ENCODE peak calls at places on chromosomes 7 and 10, in nine cellular contexts. Y, L, A, Q, U, Z, I, T and E are unnamed samples.

GRCh38 chr7:117946201-117946633 is 73.0 kb upstream of the CTTNBP2 start:
- DNase-seq in Y (no peak), L (no peak), A (no peak), Q (no peak), U (no peak), Z (no peak), I (no peak), T (no peak), E (no peak)

GRCh38 chr7:117220836-117221235 is 102.0 kb downstream of the WNT2 start:
- DNase-seq in Y (no peak), L (no peak), A (no peak), Q (no peak), U (no peak), Z (no peak), I (no peak), T (no peak), E (no peak)

GRCh38 chr10:17616403-17617030 is 657 bp downstream of the HACD1 start:
- DNase-seq in Y (peak; percentile 72), L (peak; percentile 45), A (peak; percentile 3), Q (peak; percentile 66), U (peak; percentile 63), Z (peak; percentile 89), I (peak; percentile 59), T (peak; percentile 56), E (peak; percentile 64)

GRCh38 chr10:71334228-71334791 is 15.3 kb downstream of the SLC29A3 start:
- DNase-seq in Y (no peak), L (no peak), A (no peak), Q (no peak), U (no peak), Z (no peak), I (no peak), T (no peak), E (no peak)

GRCh38 chr7:99919814-99920618 is 686 bp upstream of the TRIM4 start:
- DNase-seq in Y (no peak), L (no peak), A (no peak), Q (peak; percentile 28), U (no peak), Z (peak; percentile 29), I (no peak), T (no peak), E (no peak)

GRCh38 chr7:94620703-94621118 is 35.2 kb downstream of the SGCE start:
- DNase-seq in Y (peak; percentile 46), L (peak; percentile 72), A (no peak), Q (peak; percentile 100), U (peak; percentile 23), Z (peak; percentile 96), I (peak; percentile 78), T (peak; percentile 73), E (peak; percentile 45)

GRCh38 chr7:2452643-2453270 is 23.4 kb downstream of the GRIFIN start:
- DNase-seq in Y (no peak), L (no peak), A (no peak), Q (no peak), U (no peak), Z (no peak), I (no peak), T (no peak), E (no peak)

GRCh38 chr7:76048668-76048988 is 722 bp downstream of the MDH2 start:
- DNase-seq in Y (no peak), L (peak; percentile 20), A (no peak), Q (no peak), U (no peak), Z (no peak), I (peak; percentile 58), T (no peak), E (peak; percentile 47)

GRCh38 chr7:84042110-84042539 is 152.5 kb downstream of the SEMA3A start:
- DNase-seq in Y (no peak), L (no peak), A (no peak), Q (peak; percentile 85), U (no peak), Z (peak; percentile 85), I (no peak), T (no peak), E (no peak)

GRCh38 chr7:70569335-70569819 is 562.6 kb upstream of the GALNT17 start:
- DNase-seq in Y (no peak), L (no peak), A (no peak), Q (no peak), U (no peak), Z (no peak), I (no peak), T (no peak), E (no peak)

GRCh38 chr10:78459639-78460037 is 426.0 kb downstream of the RPS24 start:
- DNase-seq in Y (no peak), L (no peak), A (no peak), Q (no peak), U (no peak), Z (no peak), I (no peak), T (no peak), E (no peak)

GRCh38 chr10:17643339-17643754 is 604 bp upstream of the STAM start:
- DNase-seq in Y (peak; percentile 55), L (no peak), A (no peak), Q (peak; percentile 93), U (no peak), Z (peak; percentile 97), I (peak; percentile 74), T (peak; percentile 71), E (no peak)

GRCh38 chr7:4361774-4362173 is 320.3 kb upstream of the FOXK1 start:
- DNase-seq in Y (no peak), L (no peak), A (no peak), Q (no peak), U (no peak), Z (no peak), I (peak; percentile 24), T (no peak), E (no peak)

GRCh38 chr10:94194256-94194655 is 168.5 kb downstream of the NOC3L start:
- DNase-seq in Y (no peak), L (no peak), A (no peak), Q (peak; percentile 89), U (no peak), Z (peak; percentile 80), I (no peak), T (no peak), E (no peak)

GRCh38 chr10:44913312-44914079 is 2.4 kb downstream of the TMEM72 start:
- DNase-seq in Y (no peak), L (no peak), A (no peak), Q (no peak), U (no peak), Z (no peak), I (no peak), T (no peak), E (no peak)

GRCh38 chr10:598415-599170 is 90.9 kb downstream of the DIP2C start:
- DNase-seq in Y (no peak), L (no peak), A (no peak), Q (peak; percentile 80), U (no peak), Z (peak; percentile 93), I (no peak), T (no peak), E (no peak)

GRCh38 chr7:74256446-74257408 is 2.5 kb upstream of the RFC2 start:
- DNase-seq in Y (no peak), L (no peak), A (no peak), Q (peak; percentile 97), U (no peak), Z (peak; percentile 86), I (no peak), T (no peak), E (no peak)

GRCh38 chr10:99758241-99758891 is 24.1 kb upstream of the ABCC2 start:
- DNase-seq in Y (no peak), L (no peak), A (no peak), Q (peak; percentile 63), U (no peak), Z (peak; percentile 57), I (no peak), T (no peak), E (no peak)

GRCh38 chr10:33139191-33139646 is 181.2 kb upstream of the ITGB1 start:
- DNase-seq in Y (no peak), L (peak; percentile 80), A (no peak), Q (no peak), U (no peak), Z (no peak), I (no peak), T (no peak), E (no peak)

GRCh38 chr7:102120666-102121065 is 166.0 kb upstream of the SH2B2 start:
- DNase-seq in Y (no peak), L (no peak), A (no peak), Q (no peak), U (no peak), Z (no peak), I (no peak), T (no peak), E (no peak)

GRCh38 chr10:34613491-34613890 is 201.6 kb downstream of the PARD3 start:
- DNase-seq in Y (no peak), L (no peak), A (no peak), Q (no peak), U (no peak), Z (no peak), I (no peak), T (no peak), E (no peak)

GRCh38 chr7:50661345-50662058 is 96.3 kb upstream of the DDC start:
- DNase-seq in Y (no peak), L (no peak), A (no peak), Q (no peak), U (no peak), Z (no peak), I (no peak), T (no peak), E (no peak)

GRCh38 chr10:95819620-95820329 is 63.8 kb downstream of the ENTPD1 start:
- DNase-seq in Y (no peak), L (no peak), A (no peak), Q (no peak), U (no peak), Z (no peak), I (no peak), T (no peak), E (no peak)